ENCODE peak calls at places on chromosome 12, in four cellular contexts. S, D, Z and L are unnamed samples.

GRCh38 chr12:124171231-124171985 is 123.5 kb upstream of the RFLNA start:
- DNase-seq in S (no peak), D (no peak), Z (no peak), L (no peak)

GRCh38 chr12:96397756-96398421 is 2.4 kb downstream of the CDK17 start:
- DNase-seq in S (no peak), D (no peak), Z (no peak), L (no peak)

GRCh38 chr12:48681416-48681737 is 661 bp downstream of the KANSL2 start:
- DNase-seq in S (no peak), D (no peak), Z (peak), L (peak)

GRCh38 chr12:111034148-111034910 is 114.0 kb upstream of the MYL2 start:
- DNase-seq in S (no peak), D (no peak), Z (no peak), L (peak)

GRCh38 chr12:80712866-80713265 is 3.8 kb upstream of the MYF5 start:
- DNase-seq in S (no peak), D (no peak), Z (no peak), L (no peak)

GRCh38 chr12:57010627-57011224 is 4.4 kb upstream of the ZBTB39 start:
- DNase-seq in S (no peak), D (no peak), Z (no peak), L (no peak)

GRCh38 chr12:18158774-18159557 is 69.0 kb upstream of the RERGL start:
- DNase-seq in S (no peak), D (peak), Z (peak), L (peak)

GRCh38 chr12:67989184-67989965 is at the start of gene IFNG-AS1:
- DNase-seq in S (peak), D (no peak), Z (no peak), L (no peak)

GRCh38 chr12:87796961-87797516 is 232.2 kb downstream of the C12orf50 start:
- DNase-seq in S (no peak), D (no peak), Z (no peak), L (no peak)

GRCh38 chr12:104752883-104753282 is 205.2 kb downstream of the SLC41A2 start:
- DNase-seq in S (no peak), D (no peak), Z (no peak), L (no peak)

GRCh38 chr12:76183459-76184186 is 99.1 kb upstream of the NAP1L1 start:
- DNase-seq in S (peak), D (peak), Z (peak), L (no peak)

GRCh38 chr12:76611533-76611932 is 52.0 kb upstream of the OSBPL8 start:
- DNase-seq in S (no peak), D (no peak), Z (no peak), L (no peak)

GRCh38 chr12:66107451-66107915 is 23.1 kb downstream of the LLPH start:
- DNase-seq in S (peak), D (peak), Z (peak), L (peak)

GRCh38 chr12:64187794-64188193 is 34.3 kb downstream of the KICS2 start:
- DNase-seq in S (no peak), D (no peak), Z (no peak), L (no peak)

GRCh38 chr12:116171549-116171948 is 105.9 kb downstream of the MED13L start:
- DNase-seq in S (no peak), D (no peak), Z (no peak), L (no peak)

GRCh38 chr12:81147286-81147919 is 69.5 kb downstream of the ACSS3 start:
- DNase-seq in S (no peak), D (no peak), Z (peak), L (no peak)

GRCh38 chr12:102702447-102703114 is 214.5 kb downstream of the PAH start:
- DNase-seq in S (no peak), D (peak), Z (peak), L (peak)

GRCh38 chr12:131831021-131831571 is 2.9 kb downstream of the MMP17 start:
- DNase-seq in S (no peak), D (no peak), Z (no peak), L (no peak)

GRCh38 chr12:124716208-124717141 is 147.2 kb downstream of the SCARB1 start:
- DNase-seq in S (no peak), D (no peak), Z (no peak), L (no peak)

GRCh38 chr12:50639721-50640120 is 124.2 kb upstream of the ATF1 start:
- DNase-seq in S (no peak), D (no peak), Z (no peak), L (no peak)

GRCh38 chr12:132222808-132223173 is 78.5 kb downstream of the NOC4L start:
- DNase-seq in S (no peak), D (no peak), Z (no peak), L (no peak)

GRCh38 chr12:26936559-26937442 is 980 bp downstream of the INTS13 start:
- DNase-seq in S (no peak), D (no peak), Z (no peak), L (peak)

GRCh38 chr12:126248871-126249403 is 1183.7 kb downstream of the AACS start:
- DNase-seq in S (no peak), D (no peak), Z (no peak), L (no peak)

GRCh38 chr12:80205960-80206359 is 106.6 kb downstream of the OTOGL start:
- DNase-seq in S (no peak), D (no peak), Z (no peak), L (no peak)

GRCh38 chr12:131592972-131593371 is 117.9 kb upstream of the SFSWAP start:
- DNase-seq in S (peak), D (no peak), Z (no peak), L (no peak)

GRCh38 chr12:118377891-118378470 is 1.6 kb downstream of the SUDS3 start:
- DNase-seq in S (no peak), D (peak), Z (peak), L (peak)

GRCh38 chr12:80107221-80107620 is 7.9 kb downstream of the OTOGL start:
- DNase-seq in S (peak), D (no peak), Z (no peak), L (no peak)

GRCh38 chr12:71888521-71888920 is 49.0 kb downstream of the TBC1D15 start:
- DNase-seq in S (no peak), D (no peak), Z (no peak), L (no peak)

GRCh38 chr12:73867147-73867546 is 670.5 kb upstream of the ATXN7L3B start:
- DNase-seq in S (no peak), D (no peak), Z (no peak), L (no peak)

GRCh38 chr12:27382126-27382795 is 49.6 kb downstream of the BMAL2 start:
- DNase-seq in S (no peak), D (no peak), Z (no peak), L (no peak)

DNA sequence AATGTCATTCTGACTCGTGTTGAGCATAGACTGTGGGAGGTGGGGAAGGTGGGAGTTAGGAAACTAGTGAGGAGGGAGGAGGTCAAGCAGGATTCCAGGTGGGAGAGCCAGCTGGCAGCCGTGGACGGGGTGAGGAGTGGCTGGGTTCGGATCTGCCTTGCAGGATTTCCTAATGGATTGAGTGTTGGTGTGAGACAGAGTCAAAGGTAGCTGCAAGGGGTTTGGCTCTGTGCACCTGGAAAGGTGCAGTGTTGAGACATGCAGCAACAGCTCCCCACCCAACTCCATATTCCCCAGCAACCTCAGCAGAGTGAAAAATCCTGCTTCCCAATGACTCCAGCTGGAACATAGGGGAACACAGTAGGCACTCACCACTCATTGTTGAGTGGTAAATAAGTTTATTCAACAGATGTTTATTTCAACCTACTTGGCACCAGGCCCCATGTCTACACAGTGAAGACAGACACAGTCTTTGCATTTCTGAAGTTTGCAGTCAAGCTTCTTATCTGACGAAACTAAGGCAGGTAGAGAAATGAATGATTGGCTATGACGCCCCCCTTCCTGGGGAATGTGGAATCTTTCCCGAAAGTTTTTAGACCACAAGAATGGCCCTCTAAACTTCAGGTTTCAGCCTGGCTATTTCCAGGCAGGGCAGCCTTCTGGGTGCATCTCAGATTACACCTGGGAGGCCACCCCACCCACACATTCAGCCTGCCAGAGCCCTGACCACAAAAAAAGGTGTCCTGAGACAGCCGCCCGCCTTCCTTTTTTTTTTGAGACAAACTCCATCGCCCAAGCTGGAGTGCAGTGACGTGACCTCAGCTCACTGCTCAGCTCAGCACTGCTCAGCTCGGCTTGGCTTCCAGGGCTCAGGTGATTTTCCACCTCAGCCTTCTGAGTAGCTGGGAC is 37.9 kb upstream of the PLEKHG6 start:
- DNase-seq in S (no peak), D (peak), Z (no peak), L (no peak)
- TF ChIP-seq FOXK2 in S (no peak), D (no peak), Z (no peak), L (no peak)

GRCh38 chr12:113071063-113071426 is 14.5 kb downstream of the DTX1 start:
- DNase-seq in S (no peak), D (no peak), Z (no peak), L (no peak)
- TF ChIP-seq FOXM1 in S (no peak), D (no peak), Z (no peak), L (no peak)

GRCh38 chr12:121688966-121689365 is 19.5 kb upstream of the MORN3 start:
- DNase-seq in S (no peak), D (no peak), Z (peak), L (no peak)
- TF ChIP-seq SP1 in S (no peak), D (no peak), Z (no peak), L (no peak)

DNA sequence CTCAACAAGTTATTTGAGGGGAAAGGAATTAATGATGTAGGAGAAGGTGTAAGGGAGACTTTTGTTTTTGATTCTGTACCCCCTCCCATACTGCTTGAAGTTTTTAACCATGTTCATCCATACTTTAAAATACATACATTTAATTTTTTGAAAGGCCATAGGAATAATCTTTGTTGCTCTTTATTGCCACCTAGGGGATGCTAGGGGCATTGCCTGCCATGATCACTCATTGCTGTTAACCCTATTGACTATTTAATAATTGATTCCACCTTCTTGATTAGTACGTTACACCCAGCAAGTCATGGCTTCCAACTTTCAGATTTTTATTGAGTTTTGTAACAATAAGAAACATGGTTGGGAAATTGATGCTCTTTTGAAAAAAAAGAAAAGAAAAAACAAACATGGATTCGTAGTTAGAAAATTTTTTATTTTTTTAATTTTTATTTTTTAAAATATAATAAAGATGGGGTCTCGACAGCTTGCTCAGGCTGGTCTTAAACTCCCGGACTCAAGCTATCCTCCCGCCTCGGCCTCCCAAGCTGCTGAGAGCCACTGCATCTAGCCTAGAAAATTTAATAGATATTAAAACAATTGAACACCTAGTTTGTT is 8.5 kb upstream of the PRKAB1 start:
- DNase-seq in S (no peak), D (peak), Z (peak), L (peak)
- TF ChIP-seq FOXK2 in S (no peak), D (no peak), Z (no peak), L (no peak)

GRCh38 chr12:123022846-123023245 is 42.4 kb downstream of the ARL6IP4 start:
- DNase-seq in S (no peak), D (no peak), Z (no peak), L (no peak)

GRCh38 chr12:123022205-123022604 is 41.7 kb downstream of the ARL6IP4 start:
- DNase-seq in S (no peak), D (no peak), Z (no peak), L (no peak)

GRCh38 chr12:123027726-123028445 is 47.4 kb downstream of the ARL6IP4 start:
- DNase-seq in S (no peak), D (no peak), Z (no peak), L (no peak)

GRCh38 chr12:123026094-123026853 is 45.8 kb downstream of the ARL6IP4 start:
- DNase-seq in S (no peak), D (no peak), Z (no peak), L (no peak)

GRCh38 chr12:123024819-123025391 is 44.4 kb downstream of the ARL6IP4 start:
- DNase-seq in S (no peak), D (no peak), Z (no peak), L (no peak)
- TF ChIP-seq FOXM1 in S (no peak), D (no peak), Z (no peak), L (no peak)

GRCh38 chr12:9667403-9667802 is 2.1 kb upstream of the CLEC2D start:
- DNase-seq in S (peak), D (no peak), Z (no peak), L (no peak)

GRCh38 chr12:9668141-9669018 is 1.1 kb upstream of the CLEC2D start:
- DNase-seq in S (no peak), D (no peak), Z (no peak), L (no peak)

GRCh38 chr12:9673404-9674225 is 4.1 kb downstream of the CLEC2D start:
- DNase-seq in S (no peak), D (peak), Z (peak), L (no peak)

GRCh38 chr12:9669019-9669326 is 540 bp upstream of the CLEC2D start:
- DNase-seq in S (no peak), D (no peak), Z (no peak), L (no peak)

DNA sequence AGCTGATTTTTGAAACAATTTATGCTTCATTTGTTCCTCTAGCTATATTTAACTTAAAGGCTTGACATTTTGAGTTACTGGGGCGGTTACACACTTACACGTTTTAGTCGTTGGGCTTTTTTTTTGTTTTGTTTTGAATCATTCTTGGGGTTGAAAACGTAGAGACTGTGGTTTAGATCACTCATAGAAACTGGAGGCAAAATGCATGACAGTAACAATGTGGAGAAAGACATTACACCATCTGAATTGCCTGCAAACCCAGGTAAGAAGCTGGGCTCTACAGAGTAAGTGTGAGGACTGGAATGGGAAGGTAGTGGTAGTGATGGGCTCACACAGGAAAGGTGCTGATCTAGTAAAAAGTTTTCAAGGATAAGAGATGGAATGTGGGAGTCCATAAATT is at the start of gene CLEC2D:
- DNase-seq in S (peak), D (no peak), Z (no peak), L (no peak)
- TF ChIP-seq SP1 in S (no peak), D (no peak), Z (no peak), L (no peak)

DNA sequence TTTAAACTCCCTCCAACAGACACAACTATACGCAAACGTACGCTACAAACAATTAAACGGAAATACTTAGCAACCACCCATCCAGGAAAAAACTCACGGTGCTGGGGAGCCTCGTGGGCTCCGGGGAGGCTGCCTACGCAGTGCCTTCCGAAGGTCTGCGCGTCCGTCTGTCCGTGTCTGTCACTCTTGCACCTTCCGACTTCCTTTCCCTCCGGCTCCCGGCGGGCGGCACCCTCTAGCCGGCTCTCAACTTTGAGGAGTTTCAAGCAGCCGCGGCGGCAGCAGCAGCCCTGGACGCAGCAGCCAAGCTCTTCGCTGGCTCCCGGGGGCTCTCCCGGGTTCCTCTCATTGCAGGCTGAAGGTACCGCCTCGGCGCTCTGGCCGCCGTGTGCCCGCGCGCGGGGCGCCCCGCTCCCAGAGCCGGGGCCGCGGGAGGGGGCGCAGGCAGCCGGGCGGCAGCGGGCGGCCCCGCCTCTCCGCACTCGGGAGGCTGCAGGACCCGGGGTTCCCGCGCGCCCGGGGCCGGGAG is at the start of gene PCED1B:
- DNase-seq in S (no peak), D (peak), Z (peak), L (peak)
- TF ChIP-seq FOXK2 in S (no peak), D (no peak), Z (no peak), L (no peak)